ENCODE peak calls at places on chromosomes 6 and 20, in ten cellular contexts. K, D, R, Y, E, M, S, T, W and J are unnamed samples.

GRCh38 chr6:6734463-6735455 is 146.2 kb downstream of the LY86 start:
- DNase-seq in T (no peak), R (no peak), S (no peak), D (no peak), Y (no peak), K (no peak), W (no peak), E (no peak), M (no peak), J (no peak)

GRCh38 chr6:94559829-94560537 is 1017.4 kb upstream of the MANEA start:
- DNase-seq in D (no peak), T (no peak), Y (no peak), K (no peak), S (no peak), M (peak), E (no peak), W (no peak), R (no peak), J (no peak)

GRCh38 chr6:168381726-168382458 is 59.1 kb upstream of the SMOC2 start:
- DNase-seq in S (no peak), E (no peak), R (no peak), K (no peak), Y (no peak), M (no peak), T (no peak), D (no peak), W (no peak), J (no peak)

GRCh38 chr20:49515588-49515987 is 33.1 kb upstream of the KCNB1 start:
- DNase-seq in S (no peak), W (no peak), M (no peak), D (no peak), T (no peak), K (no peak), R (no peak), E (no peak), Y (no peak), J (no peak)

GRCh38 chr6:144500886-144501285 is 215.8 kb downstream of the UTRN start:
- DNase-seq in S (no peak), Y (no peak), T (no peak), E (no peak), R (no peak), W (no peak), M (no peak), K (no peak), D (no peak), J (no peak)

GRCh38 chr6:84258268-84258667 is 30.8 kb upstream of the CEP162 start:
- DNase-seq in R (no peak), M (no peak), T (no peak), E (no peak), K (no peak), Y (no peak), D (no peak), W (no peak), S (no peak), J (no peak)

GRCh38 chr20:37243076-37243936 is 18.3 kb downstream of the GHRH start:
- DNase-seq in D (no peak), K (no peak), S (no peak), E (no peak), M (peak), W (no peak), R (no peak), Y (no peak), T (no peak), J (no peak)

GRCh38 chr6:11366183-11366933 is 133.9 kb upstream of the NEDD9 start:
- DNase-seq in E (no peak), T (no peak), W (no peak), R (peak), D (no peak), S (peak), M (no peak), K (no peak), Y (no peak), J (peak)

GRCh38 chr20:1802385-1803215 is 92.6 kb upstream of the SIRPA start:
- DNase-seq in T (peak), R (no peak), D (no peak), E (peak), M (peak), S (peak), W (peak), Y (peak), K (no peak), J (no peak)

GRCh38 chr6:135085700-135086413 is 31.2 kb upstream of the HBS1L start:
- DNase-seq in R (no peak), S (no peak), Y (peak), K (no peak), D (no peak), T (no peak), E (no peak), W (no peak), M (no peak), J (no peak)

GRCh38 chr20:17427646-17428045 is 103.5 kb downstream of the BFSP1 start:
- DNase-seq in E (no peak), S (no peak), R (no peak), Y (no peak), D (no peak), M (no peak), T (no peak), K (no peak), W (no peak), J (no peak)

GRCh38 chr6:153024401-153025017 is 22.0 kb upstream of the MTRF1L start:
- DNase-seq in Y (peak), R (peak), K (peak), T (no peak), D (no peak), W (no peak), M (peak), E (no peak), S (no peak), J (peak)

GRCh38 chr6:16494781-16495180 is 256.4 kb downstream of the GMPR start:
- DNase-seq in W (no peak), S (no peak), R (no peak), E (no peak), T (no peak), D (no peak), K (no peak), Y (no peak), M (peak), J (no peak)

GRCh38 chr20:3663031-3663701 is at the start of gene GFRA4:
- DNase-seq in M (peak), W (no peak), K (no peak), R (no peak), Y (no peak), T (peak), E (peak), D (no peak), S (no peak), J (no peak)

GRCh38 chr6:134706806-134707205 is 243.1 kb downstream of the ALDH8A1 start:
- DNase-seq in T (no peak), R (no peak), W (no peak), E (no peak), S (no peak), D (no peak), M (peak), K (no peak), Y (no peak), J (no peak)

GRCh38 chr20:13008761-13009681 is at the start of gene SPTLC3:
- DNase-seq in D (no peak), W (no peak), S (no peak), Y (peak), T (peak), M (peak), R (no peak), K (no peak), E (no peak), J (no peak)

GRCh38 chr6:45326698-45327417 is 1.3 kb upstream of the RUNX2 start:
- DNase-seq in Y (no peak), S (no peak), R (no peak), M (peak), W (no peak), D (no peak), E (no peak), T (no peak), K (no peak), J (no peak)

GRCh38 chr6:155970878-155971702 is 515.5 kb upstream of the NOX3 start:
- DNase-seq in R (no peak), S (no peak), D (no peak), K (no peak), T (no peak), E (no peak), W (no peak), Y (no peak), M (no peak), J (no peak)

GRCh38 chr6:36320475-36320874 is 16.2 kb downstream of the BNIP5 start:
- DNase-seq in R (no peak), E (no peak), D (no peak), S (no peak), M (no peak), T (no peak), Y (no peak), K (no peak), W (no peak), J (no peak)

GRCh38 chr20:3311623-3312022 is 72.6 kb upstream of the SLC4A11 start:
- DNase-seq in R (no peak), E (no peak), K (no peak), M (no peak), S (peak), Y (no peak), W (no peak), T (no peak), D (no peak), J (no peak)

GRCh38 chr20:62358728-62359490 is 8.2 kb downstream of the LAMA5 start:
- DNase-seq in W (no peak), M (no peak), R (no peak), T (no peak), E (peak), D (no peak), S (no peak), K (no peak), Y (no peak), J (no peak)

GRCh38 chr20:25197173-25197869 is 1.8 kb downstream of the ENTPD6 start:
- DNase-seq in E (no peak), T (no peak), W (no peak), K (no peak), S (no peak), M (peak), R (peak), D (no peak), Y (no peak), J (peak)

GRCh38 chr20:58990651-58991445 is 9.8 kb downstream of the NELFCD start:
- DNase-seq in W (no peak), E (peak), M (no peak), Y (no peak), D (no peak), S (no peak), R (no peak), K (no peak), T (no peak), J (no peak)

GRCh38 chr6:38133932-38134703 is 314.6 kb downstream of the ZFAND3 start:
- DNase-seq in R (no peak), M (no peak), D (no peak), Y (no peak), T (no peak), E (no peak), S (no peak), K (no peak), W (no peak), J (no peak)

GRCh38 chr6:138307352-138307751 is 70.4 kb upstream of the SMIM28 start:
- DNase-seq in S (no peak), T (no peak), D (no peak), R (no peak), Y (no peak), W (no peak), E (no peak), M (no peak), K (no peak), J (no peak)
- H3K27ac ChIP-seq in S (no peak), T (no peak), D (no peak), R (no peak), Y (no peak), W (no peak), E (no peak), M (no peak), K (no peak), J (no peak)

DNA sequence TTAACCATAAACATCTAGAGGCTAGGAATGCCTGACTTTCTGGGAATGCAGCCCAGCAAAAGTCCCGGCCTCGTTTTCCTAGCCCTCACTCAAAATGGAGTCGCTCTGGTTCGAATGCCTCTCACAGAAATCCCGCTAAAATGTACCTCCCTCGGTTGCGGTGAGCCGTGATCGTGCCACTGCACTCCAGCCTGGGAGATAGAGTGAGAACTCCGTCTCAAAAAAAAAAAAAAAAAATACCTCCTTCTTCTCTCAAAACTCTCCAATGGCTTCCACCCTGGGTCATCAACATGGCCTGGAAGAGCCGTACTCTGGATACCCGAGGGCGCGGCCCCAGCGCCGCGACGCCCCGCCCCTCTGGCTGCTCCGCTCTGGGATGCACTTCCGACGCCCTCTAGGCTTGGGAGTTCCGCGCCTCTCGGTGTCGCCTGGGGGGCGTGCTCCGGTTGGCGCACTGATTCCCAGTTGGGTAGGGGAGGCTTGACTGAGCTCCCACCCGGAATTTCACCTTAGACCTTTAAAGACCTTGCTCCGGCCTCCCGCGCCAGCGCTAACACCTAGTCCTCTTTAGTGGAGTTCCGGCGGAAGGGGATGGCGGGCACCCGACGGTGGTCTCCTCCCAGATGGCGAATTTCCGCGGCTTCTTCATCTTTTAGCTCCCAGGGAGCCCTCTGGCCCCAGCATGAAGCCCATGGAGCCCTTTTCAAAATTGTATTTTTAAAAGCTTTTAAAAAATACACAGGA is 12.3 kb downstream of the HMGN4 start:
- DNase-seq in Y (peak), M (peak), T (peak), D (no peak), R (peak), W (peak), S (no peak), E (peak), K (no peak), J (peak)
- H3K4me3 ChIP-seq in Y (peak), M (peak), T (peak), D (peak), R (peak), W (peak), S (peak), E (peak), K (no peak), J (peak)

GRCh38 chr6:109794201-109794926 is 103.3 kb downstream of the FIG4 start:
- DNase-seq in Y (peak), S (no peak), K (no peak), M (no peak), T (no peak), W (no peak), R (no peak), E (no peak), D (no peak), J (no peak)
- H3K27ac ChIP-seq in Y (peak), S (peak), K (no peak), M (no peak), T (peak), W (peak), R (no peak), E (no peak), D (peak), J (no peak)

GRCh38 chr6:29941916-29942274 is 437 bp upstream of the HLA-A start:
- DNase-seq in D (no peak), W (no peak), S (no peak), T (no peak), E (no peak), M (no peak), R (no peak), K (no peak), Y (no peak), J (no peak)
- H3K4me3 ChIP-seq in D (peak), W (peak), S (no peak), T (peak), E (peak), M (no peak), R (peak), K (peak), Y (peak), J (peak)

DNA sequence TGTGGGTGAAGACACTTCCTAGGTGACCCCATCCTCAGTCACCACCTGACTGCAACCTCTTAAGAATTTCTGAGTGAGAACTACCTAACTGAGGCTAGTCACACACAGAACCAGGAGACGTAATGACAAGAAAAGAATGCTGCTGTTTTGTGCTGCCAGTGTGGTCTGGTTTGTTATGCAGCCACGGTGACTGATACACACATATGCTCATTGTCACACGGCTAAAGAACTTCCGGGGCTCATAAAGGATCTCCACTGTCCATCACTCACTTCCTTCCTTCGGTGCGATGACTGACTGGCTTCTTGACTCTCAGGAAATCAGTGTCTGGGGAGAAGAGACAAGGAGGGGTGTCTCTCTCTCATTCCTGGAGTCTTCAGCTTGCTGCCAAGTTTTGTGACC is 88.0 kb downstream of the SLC24A3 start:
- DNase-seq in K (no peak), T (no peak), R (no peak), Y (no peak), S (no peak), M (no peak), E (no peak), W (no peak), D (no peak), J (no peak)
- H3K27ac ChIP-seq in K (no peak), T (no peak), R (no peak), Y (no peak), S (no peak), M (no peak), E (no peak), W (no peak), D (no peak), J (no peak)

GRCh38 chr6:26122005-26122388 is 34.8 kb downstream of the HFE start:
- DNase-seq in R (no peak), S (no peak), W (no peak), Y (no peak), T (no peak), M (no peak), K (no peak), D (no peak), E (no peak), J (no peak)
- H3K4me3 ChIP-seq in R (no peak), S (no peak), W (peak), Y (no peak), T (no peak), M (no peak), K (peak), D (no peak), E (no peak), J (no peak)

GRCh38 chr6:148272597-148272996 is 70.0 kb upstream of the SASH1 start:
- DNase-seq in E (no peak), S (no peak), R (no peak), D (no peak), M (no peak), W (no peak), K (no peak), Y (no peak), T (no peak), J (no peak)

GRCh38 chr6:148269386-148269785 is 73.3 kb upstream of the SASH1 start:
- DNase-seq in T (no peak), D (no peak), Y (no peak), R (no peak), W (no peak), S (no peak), M (no peak), E (no peak), K (no peak), J (no peak)

GRCh38 chr6:148273962-148274752 is 68.5 kb upstream of the SASH1 start:
- DNase-seq in D (no peak), E (no peak), K (no peak), S (no peak), R (no peak), Y (no peak), M (no peak), W (no peak), T (no peak), J (no peak)

GRCh38 chr6:148274809-148275208 is 67.8 kb upstream of the SASH1 start:
- DNase-seq in S (no peak), Y (no peak), R (no peak), E (no peak), K (no peak), D (no peak), T (no peak), W (no peak), M (no peak), J (no peak)

DNA sequence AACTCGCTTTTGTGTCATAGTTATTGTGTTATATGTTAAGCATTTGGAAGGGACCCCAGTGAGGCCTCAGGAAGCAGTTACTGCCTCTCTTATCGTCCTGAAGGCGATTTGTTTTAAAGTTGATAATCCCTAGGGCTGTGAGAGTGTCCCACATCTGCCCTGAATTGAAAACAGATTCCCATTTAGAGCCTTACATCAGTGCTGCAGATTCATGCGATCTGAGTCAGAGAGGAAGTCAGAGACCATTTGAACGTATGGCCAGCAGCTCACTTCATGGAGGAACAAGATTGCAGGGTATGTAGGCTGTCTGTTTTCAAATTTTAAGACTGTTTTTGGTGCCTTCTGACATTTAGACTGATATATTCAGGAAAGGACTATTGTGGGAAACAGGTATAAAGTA is 70.6 kb upstream of the SASH1 start:
- DNase-seq in Y (peak), M (peak), D (no peak), E (no peak), T (no peak), K (no peak), R (no peak), W (no peak), S (no peak), J (no peak)
- H3K27ac ChIP-seq in Y (peak), M (no peak), D (peak), E (peak), T (no peak), K (no peak), R (no peak), W (no peak), S (no peak), J (no peak)